ENCODE peak calls at places on chromosomes 3 and 15, in four cellular contexts. P is HepG2, E is GM12878, O is K562. Q is an unnamed sample.

GRCh38 chr3:66561374-66561773 is 60.6 kb upstream of the LRIG1 start:
- DNase-seq in O (no peak), P (no peak), E (no peak), Q (no peak)

GRCh38 chr15:57376695-57377477 is 581 bp downstream of the CGNL1 start:
- DNase-seq in E (no peak), P (peak; percentile 66), O (peak; percentile 18), Q (peak; percentile 58)

GRCh38 chr3:21839592-21839991 is 88.6 kb upstream of the ZNF385D start:
- DNase-seq in O (peak; percentile 57), P (no peak), E (no peak), Q (peak; percentile 48)

GRCh38 chr15:58628206-58629057 is 121.1 kb downstream of the ADAM10 start:
- DNase-seq in P (no peak), E (peak; percentile 9), O (no peak), Q (no peak)

GRCh38 chr3:113265281-113265680 is 53.9 kb downstream of the BOC start:
- DNase-seq in E (no peak), O (no peak), P (no peak), Q (no peak)

GRCh38 chr15:79736435-79737000 is 160.3 kb downstream of the MTHFS start:
- DNase-seq in O (no peak), E (no peak), P (no peak), Q (no peak)

GRCh38 chr3:53677406-53677805 is 168.8 kb downstream of the CHDH start:
- DNase-seq in E (no peak), O (peak; percentile 7), P (peak; percentile 33), Q (no peak)

GRCh38 chr15:52414936-52415335 is 113.7 kb downstream of the MYO5A start:
- DNase-seq in E (no peak), P (no peak), O (no peak), Q (no peak)

GRCh38 chr3:195537995-195538394 is 5.1 kb downstream of the PPP1R2 start:
- DNase-seq in P (no peak), E (peak; percentile 68), O (no peak), Q (no peak)

GRCh38 chr3:172106037-172106559 is 66.7 kb downstream of the FNDC3B start:
- DNase-seq in O (no peak), E (no peak), P (no peak), Q (no peak)

GRCh38 chr15:67033012-67033411 is 32.4 kb upstream of the SMAD3 start:
- DNase-seq in P (no peak), O (no peak), E (no peak), Q (no peak)

GRCh38 chr15:87033056-87033455 is 953.4 kb downstream of the AGBL1 start:
- DNase-seq in O (no peak), E (no peak), P (no peak), Q (no peak)

GRCh38 chr3:88362428-88362827 is 212.7 kb downstream of the C3orf38 start:
- DNase-seq in P (peak; percentile 4), O (no peak), E (no peak), Q (no peak)

GRCh38 chr15:88878720-88879184 is 16.6 kb downstream of the HAPLN3 start:
- DNase-seq in P (peak; percentile 37), O (peak; percentile 83), E (no peak), Q (peak; percentile 86)

GRCh38 chr3:128432898-128433629 is 33.6 kb downstream of the DNAJB8 start:
- DNase-seq in E (no peak), P (no peak), O (peak; percentile 68), Q (peak; percentile 68)

GRCh38 chr3:46519952-46520351 is 22.2 kb downstream of the RTP3 start:
- DNase-seq in O (no peak), E (no peak), P (no peak), Q (no peak)

GRCh38 chr3:46516521-46516920 is 18.7 kb downstream of the RTP3 start:
- DNase-seq in O (no peak), E (no peak), P (no peak), Q (no peak)

GRCh38 chr3:46517782-46518181 is 20.0 kb downstream of the RTP3 start:
- DNase-seq in P (no peak), O (no peak), E (no peak), Q (no peak)

GRCh38 chr3:46520531-46520930 is 22.8 kb downstream of the RTP3 start:
- DNase-seq in O (no peak), E (no peak), P (no peak), Q (no peak)

GRCh38 chr3:46517016-46517770 is 19.4 kb downstream of the RTP3 start:
- DNase-seq in E (no peak), O (no peak), P (no peak), Q (no peak)
- TF ChIP-seq ESRRA in E (no peak), O (no peak), P (no peak), Q (no peak)

GRCh38 chr3:12545473-12545791 is at the start of gene MKRN2OS:
- DNase-seq in P (no peak), E (no peak), O (no peak), Q (peak; percentile 53)
- TF ChIP-seq CREM in P (no peak), E (no peak), O (no peak), Q (no peak)

DNA sequence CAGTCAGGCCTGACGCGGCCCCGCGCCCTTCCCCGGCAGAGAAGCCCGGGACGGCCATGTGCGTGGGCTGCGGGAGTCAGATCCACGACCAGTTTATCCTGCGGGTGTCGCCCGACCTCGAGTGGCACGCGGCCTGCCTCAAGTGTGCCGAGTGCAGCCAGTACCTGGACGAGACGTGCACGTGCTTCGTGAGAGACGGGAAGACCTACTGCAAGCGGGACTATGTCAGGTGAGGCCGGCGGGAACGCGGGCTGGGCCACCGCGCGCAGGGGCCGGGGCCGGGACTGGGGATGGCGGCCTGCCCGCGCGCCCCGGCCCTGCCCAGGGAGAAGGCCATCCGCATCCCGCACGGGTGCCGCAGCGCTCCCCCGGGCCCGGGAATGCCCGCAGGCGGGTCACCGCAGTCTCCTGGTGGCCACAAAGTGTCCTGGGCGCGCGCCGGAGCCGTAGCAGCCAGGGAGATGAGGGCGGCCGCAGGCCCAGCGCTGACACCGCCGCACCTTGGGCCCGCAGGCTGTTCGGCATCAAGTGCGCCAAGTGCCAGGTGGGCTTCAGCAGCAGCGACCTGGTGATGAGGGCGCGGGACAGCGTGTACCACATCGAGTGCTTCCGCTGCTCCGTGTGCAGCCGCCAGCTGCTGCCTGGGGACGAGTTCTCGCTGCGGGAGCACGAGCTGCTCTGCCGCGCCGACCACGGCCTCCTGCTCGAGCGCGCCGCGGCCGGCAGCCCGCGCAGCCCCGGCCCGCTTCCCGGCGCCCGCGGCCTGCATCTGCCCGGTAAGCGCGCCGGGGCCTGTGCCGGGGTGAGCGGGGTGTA is 1.4 kb downstream of the ISL2 start:
- DNase-seq in P (no peak), O (peak; percentile 65), E (no peak), Q (peak; percentile 51)
- TF ChIP-seq ESRRA in P (no peak), O (no peak), E (no peak), Q (peak; percentile 67)

GRCh38 chr3:72814308-72814707 is 33.9 kb downstream of the SHQ1 start:
- DNase-seq in O (no peak), P (no peak), E (no peak), Q (no peak)
- TF ChIP-seq CREM in O (no peak), P (no peak), E (peak; percentile 88), Q (no peak)

GRCh38 chr3:46465196-46465520 is 453 bp upstream of the LTF start:
- DNase-seq in E (no peak), O (no peak), P (no peak), Q (no peak)

GRCh38 chr3:46464326-46465195 is at the start of gene LTF:
- DNase-seq in E (no peak), P (no peak), O (no peak), Q (peak; percentile 33)

GRCh38 chr3:46463868-46464241 is 850 bp downstream of the LTF start:
- DNase-seq in O (no peak), P (no peak), E (no peak), Q (no peak)

GRCh38 chr3:46461971-46462910 is 2.5 kb downstream of the LTF start:
- DNase-seq in E (no peak), P (no peak), O (no peak), Q (no peak)

GRCh38 chr3:46463120-46463867 is 1.4 kb downstream of the LTF start:
- DNase-seq in E (no peak), P (no peak), O (no peak), Q (no peak)
- TF ChIP-seq ESRRA in E (no peak), P (no peak), O (no peak), Q (no peak)

Q was measured in WTC11.